ENCODE peak calls at places on chromosomes 4 and X, in eight cellular contexts. O is A549, P is transverse colon, Y is upper lobe of left lung, R is HepG2, V is sigmoid colon, W is stomach, A is tibial nerve. T is an unnamed sample.

GRCh38 chr4:138118270-138118669 is 123.9 kb downstream of the SLC7A11 start:
- DNase-seq in O (no peak), P (no peak), Y (no peak), R (no peak), V (no peak), W (no peak), A (no peak), T (no peak)

GRCh38 chr4:172352351-172352750 is 539.1 kb downstream of the GALNTL6 start:
- DNase-seq in O (no peak), P (no peak), Y (no peak), R (no peak), V (no peak), W (no peak), A (no peak), T (no peak)

GRCh38 chrX:66914082-66914481 is 275.2 kb upstream of the EDA2R start:
- DNase-seq in O (peak), P (peak), Y (no peak), R (peak), V (no peak), W (no peak), A (no peak), T (no peak)

GRCh38 chrX:87299563-87300160 is 217.9 kb upstream of the KLHL4 start:
- DNase-seq in O (peak), P (no peak), Y (no peak), R (peak), V (no peak), W (no peak), A (no peak), T (no peak)

GRCh38 chr4:81833596-81833995 is 361.9 kb upstream of the RASGEF1B start:
- DNase-seq in O (no peak), P (no peak), Y (no peak), R (no peak), V (no peak), W (no peak), A (no peak), T (no peak)

GRCh38 chr4:165294907-165295306 is 32.6 kb upstream of the MSMO1 start:
- DNase-seq in O (no peak), P (no peak), Y (no peak), R (no peak), V (no peak), W (no peak), A (no peak), T (no peak)

GRCh38 chr4:182806259-182807252 is 110.6 kb downstream of the DCTD start:
- DNase-seq in O (peak), P (peak), Y (peak), R (peak), V (peak), W (peak), A (peak), T (peak)

GRCh38 chr4:143240920-143241319 is 56.2 kb downstream of the USP38 start:
- DNase-seq in O (no peak), P (no peak), Y (no peak), R (peak), V (no peak), W (no peak), A (no peak), T (no peak)

GRCh38 chr4:67770422-67770821 is 16.2 kb upstream of the GNRHR start:
- DNase-seq in O (no peak), P (no peak), Y (no peak), R (no peak), V (no peak), W (no peak), A (no peak), T (no peak)

GRCh38 chr4:177308125-177308524 is 1.5 kb upstream of the NEIL3 start:
- DNase-seq in O (peak), P (no peak), Y (no peak), R (peak), V (no peak), W (no peak), A (no peak), T (no peak)

GRCh38 chr4:17347445-17347844 is 164.4 kb downstream of the QDPR start:
- DNase-seq in O (peak), P (no peak), Y (no peak), R (peak), V (no peak), W (no peak), A (no peak), T (no peak)

GRCh38 chrX:7996414-7996813 is 69.2 kb upstream of the PNPLA4 start:
- DNase-seq in O (peak), P (peak), Y (no peak), R (peak), V (no peak), W (peak), A (peak), T (no peak)

GRCh38 chrX:74521961-74522833 is 92.2 kb downstream of the RLIM start:
- DNase-seq in O (no peak), P (no peak), Y (no peak), R (no peak), V (peak), W (no peak), A (no peak), T (no peak)

GRCh38 chrX:147364896-147365295 is 546.8 kb upstream of the FMR1 start:
- DNase-seq in O (no peak), P (no peak), Y (no peak), R (no peak), V (no peak), W (no peak), A (no peak), T (no peak)

GRCh38 chr4:158858410-158859189 is 89.8 kb downstream of the FNIP2 start:
- DNase-seq in O (peak), P (no peak), Y (no peak), R (peak), V (no peak), W (no peak), A (no peak), T (no peak)

GRCh38 chr4:83022724-83023427 is 12.1 kb upstream of the COPS4 start:
- DNase-seq in O (no peak), P (no peak), Y (no peak), R (no peak), V (no peak), W (no peak), A (no peak), T (no peak)

GRCh38 chr4:17027495-17027894 is 129.1 kb upstream of the LDB2 start:
- DNase-seq in O (peak), P (no peak), Y (no peak), R (no peak), V (no peak), W (no peak), A (no peak), T (no peak)

GRCh38 chrX:38886112-38886511 is 84.9 kb downstream of the MID1IP1 start:
- DNase-seq in O (no peak), P (no peak), Y (no peak), R (no peak), V (no peak), W (no peak), A (no peak), T (no peak)

GRCh38 chr4:5716391-5716790 is 5.4 kb downstream of the EVC start:
- DNase-seq in O (no peak), P (no peak), Y (no peak), R (no peak), V (no peak), W (no peak), A (no peak), T (no peak)

GRCh38 chrX:43121637-43122036 is 343.7 kb upstream of the PPP1R2C start:
- DNase-seq in O (no peak), P (no peak), Y (no peak), R (no peak), V (no peak), W (no peak), A (no peak), T (no peak)

GRCh38 chrX:120690344-120690743 is 60.5 kb upstream of the C1GALT1C1 start:
- DNase-seq in O (no peak), P (no peak), Y (no peak), R (no peak), V (no peak), W (no peak), A (no peak), T (no peak)

GRCh38 chrX:31543565-31544125 is 471.8 kb upstream of the FTHL17 start:
- DNase-seq in O (no peak), P (no peak), Y (no peak), R (no peak), V (no peak), W (no peak), A (no peak), T (no peak)

GRCh38 chrX:107978707-107979307 is 3.4 kb downstream of the TEX13B start:
- DNase-seq in O (peak), P (no peak), Y (no peak), R (peak), V (no peak), W (no peak), A (no peak), T (no peak)

GRCh38 chr4:85720736-85721135 is 245.8 kb downstream of the ARHGAP24 start:
- DNase-seq in O (peak), P (no peak), Y (no peak), R (peak), V (no peak), W (no peak), A (no peak), T (no peak)

GRCh38 chrX:38819163-38819562 is 17.9 kb downstream of the MID1IP1 start:
- DNase-seq in O (no peak), P (no peak), Y (no peak), R (no peak), V (no peak), W (no peak), A (no peak), T (no peak)

GRCh38 chr4:23888421-23889319 is 1.2 kb downstream of the PPARGC1A start:
- DNase-seq in O (no peak), P (no peak), Y (no peak), R (peak), V (peak), W (no peak), A (no peak), T (no peak)

GRCh38 chrX:101062171-101062570 is 10.3 kb upstream of the TRMT2B start:
- DNase-seq in O (no peak), P (no peak), Y (no peak), R (no peak), V (no peak), W (no peak), A (no peak), T (no peak)

GRCh38 chr4:1368421-1369090 is 21.5 kb downstream of the UVSSA start:
- DNase-seq in O (no peak), P (no peak), Y (peak), R (no peak), V (peak), W (no peak), A (no peak), T (peak)

GRCh38 chr4:78656968-78657445 is 105.4 kb downstream of the ANXA3 start:
- DNase-seq in O (no peak), P (no peak), Y (no peak), R (no peak), V (no peak), W (no peak), A (no peak), T (no peak)

GRCh38 chrX:3659761-3660160 is 53.7 kb downstream of the PRKX start:
- DNase-seq in O (no peak), P (no peak), Y (no peak), R (no peak), V (no peak), W (no peak), A (no peak), T (no peak)

GRCh38 chr4:140152015-140152703 is 1.8 kb downstream of the MAML3 start:
- DNase-seq in O (no peak), P (peak), Y (peak), R (no peak), V (peak), W (peak), A (peak), T (peak)

GRCh38 chr4:140151700-140152014 is 2.3 kb downstream of the MAML3 start:
- DNase-seq in O (peak), P (peak), Y (no peak), R (peak), V (peak), W (peak), A (peak), T (peak)

GRCh38 chr4:140150886-140151699 is 2.9 kb downstream of the MAML3 start:
- DNase-seq in O (peak), P (peak), Y (peak), R (no peak), V (peak), W (peak), A (peak), T (peak)

GRCh38 chr4:140149851-140150635 is 3.9 kb downstream of the MAML3 start:
- DNase-seq in O (peak), P (peak), Y (peak), R (no peak), V (peak), W (peak), A (peak), T (peak)

DNA sequence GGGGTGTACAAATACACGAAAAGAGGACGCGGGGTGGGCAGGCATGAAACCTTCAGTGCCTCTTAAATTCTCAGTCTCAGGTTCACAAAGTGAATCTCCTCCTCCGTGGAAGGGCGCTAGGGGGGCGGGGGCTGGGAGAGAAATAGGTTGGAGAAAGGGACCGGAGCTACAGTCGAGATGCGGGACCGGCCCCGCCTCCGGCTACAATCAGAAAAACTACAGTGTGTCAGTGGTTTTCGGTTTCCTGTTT is 3.4 kb downstream of the MAML3 start:
- DNase-seq in O (no peak), P (peak), Y (no peak), R (no peak), V (peak), W (peak), A (peak), T (peak)
- TF ChIP-seq POLR2A in O (peak), P (peak), Y (peak), R (no peak), V (peak), W (no peak), A (no peak), T (no peak)

DNA sequence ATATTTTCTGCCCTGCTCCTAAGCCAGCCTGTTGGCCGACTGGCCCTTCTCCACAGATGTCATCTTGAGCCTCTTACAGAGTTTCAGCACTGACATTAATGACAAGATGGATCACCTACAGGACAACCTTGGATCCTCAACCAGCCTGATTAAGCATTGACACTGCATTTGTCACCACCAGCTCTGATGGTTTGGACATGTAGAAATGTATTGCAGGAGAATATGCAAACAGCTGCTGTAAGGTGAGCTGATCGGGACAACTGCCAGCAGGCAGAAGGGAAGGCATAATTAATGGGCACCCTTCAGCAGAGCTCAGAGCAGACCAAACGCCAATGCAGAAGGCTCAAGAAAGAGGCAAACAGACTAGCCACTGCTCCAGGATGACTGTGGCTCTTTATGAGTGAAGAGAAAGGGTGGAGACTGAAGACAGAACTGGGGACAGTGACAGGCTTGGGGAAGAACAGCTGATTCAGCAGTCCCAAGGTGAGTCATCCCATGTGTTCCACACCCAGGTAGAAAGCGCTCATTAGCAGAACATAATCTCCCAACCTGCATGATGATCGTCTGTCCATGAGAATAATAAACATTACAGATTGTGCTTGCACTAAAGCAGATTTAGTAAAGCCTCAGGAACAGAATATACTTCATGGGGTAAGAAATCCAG is 6.7 kb downstream of the CORIN start:
- DNase-seq in O (no peak), P (no peak), Y (no peak), R (no peak), V (no peak), W (no peak), A (no peak), T (no peak)
- TF ChIP-seq EP300 in O (no peak), P (no peak), Y (no peak), R (no peak), V (no peak), W (no peak), A (no peak), T (no peak)

GRCh38 chr4:76987153-76987562 is 37.6 kb downstream of the SEPTIN11 start:
- DNase-seq in O (no peak), P (no peak), Y (no peak), R (no peak), V (peak), W (peak), A (no peak), T (no peak)
- TF ChIP-seq POLR2A in O (no peak), P (no peak), Y (no peak), R (no peak), V (no peak), W (no peak), A (no peak), T (no peak)

GRCh38 chr4:77433102-77433733 is 172.4 kb upstream of the CXCL13 start:
- DNase-seq in O (peak), P (no peak), Y (no peak), R (peak), V (no peak), W (no peak), A (no peak), T (no peak)
- TF ChIP-seq EP300 in O (no peak), P (no peak), Y (no peak), R (no peak), V (no peak), W (no peak), A (no peak), T (no peak)